ENCODE peak calls at places on chromosomes 2 and 18, in six cellular contexts. M, U, D, Y, F and E are unnamed samples.

GRCh38 chr2:191013617-191013875 is 425 bp downstream of the STAT1 start:
- DNase-seq in M (no peak), U (no peak), D (no peak), Y (no peak), F (no peak), E (no peak)

GRCh38 chr2:53880756-53881155 is 21.0 kb upstream of the GPR75 start:
- DNase-seq in M (no peak), U (no peak), D (no peak), Y (no peak), F (no peak), E (no peak)

GRCh38 chr2:7012141-7012809 is 95.1 kb downstream of the RNF144A start:
- DNase-seq in M (no peak), U (no peak), D (no peak), Y (no peak), F (no peak), E (no peak)

GRCh38 chr2:95307036-95307435 is 9.9 kb downstream of the KCNIP3 start:
- DNase-seq in M (no peak), U (no peak), D (no peak), Y (no peak), F (no peak), E (no peak)

GRCh38 chr2:216436369-216436768 is 24.1 kb downstream of the SMARCAL1 start:
- DNase-seq in M (no peak), U (no peak), D (no peak), Y (no peak), F (no peak), E (no peak)

GRCh38 chr2:98985905-98986666 is 50.1 kb upstream of the CRACDL start:
- DNase-seq in M (no peak), U (no peak), D (no peak), Y (no peak), F (no peak), E (no peak)

GRCh38 chr18:69889009-69889408 is 58.7 kb downstream of the CD226 start:
- DNase-seq in M (no peak), U (no peak), D (no peak), Y (no peak), F (no peak), E (no peak)

GRCh38 chr2:39725401-39725800 is 53.7 kb downstream of the THUMPD2 start:
- DNase-seq in M (no peak), U (no peak), D (no peak), Y (no peak), F (no peak), E (no peak)

GRCh38 chr2:217286833-217287232 is 427.0 kb upstream of the TNP1 start:
- DNase-seq in M (no peak), U (no peak), D (no peak), Y (no peak), F (no peak), E (no peak)

GRCh38 chr2:26848336-26849055 is 564 bp downstream of the DPYSL5 start:
- DNase-seq in M (no peak), U (no peak), D (no peak), Y (peak; percentile 85), F (no peak), E (no peak)

GRCh38 chr2:224817676-224818075 is 101.5 kb upstream of the CCDC195 start:
- DNase-seq in M (no peak), U (no peak), D (no peak), Y (no peak), F (no peak), E (no peak)

GRCh38 chr18:24741961-24742738 is 281.7 kb downstream of the HRH4 start:
- DNase-seq in M (no peak), U (no peak), D (no peak), Y (no peak), F (no peak), E (no peak)

GRCh38 chr18:24885266-24885665 is 424.8 kb downstream of the HRH4 start:
- DNase-seq in M (no peak), U (no peak), D (no peak), Y (no peak), F (no peak), E (no peak)

GRCh38 chr18:56795381-56795780 is 144.2 kb downstream of the WDR7 start:
- DNase-seq in M (no peak), U (no peak), D (no peak), Y (no peak), F (no peak), E (no peak)

GRCh38 chr2:181813963-181814565 is 77.5 kb upstream of the ITPRID2 start:
- DNase-seq in M (no peak), U (no peak), D (no peak), Y (no peak), F (no peak), E (no peak)

GRCh38 chr2:15316370-15316814 is 244.7 kb downstream of the NBAS start:
- DNase-seq in M (no peak), U (no peak), D (no peak), Y (no peak), F (no peak), E (no peak)

GRCh38 chr2:15311926-15312325 is 249.2 kb downstream of the NBAS start:
- DNase-seq in M (no peak), U (no peak), D (no peak), Y (no peak), F (no peak), E (no peak)

GRCh38 chr2:15311201-15311882 is 249.8 kb downstream of the NBAS start:
- DNase-seq in M (no peak), U (no peak), D (no peak), Y (no peak), F (no peak), E (no peak)

GRCh38 chr2:15315411-15315810 is 245.7 kb downstream of the NBAS start:
- DNase-seq in M (no peak), U (no peak), D (no peak), Y (no peak), F (no peak), E (no peak)

GRCh38 chr2:15313657-15314056 is 247.5 kb downstream of the NBAS start:
- DNase-seq in M (peak; percentile 29), U (no peak), D (no peak), Y (no peak), F (no peak), E (no peak)
- TF ChIP-seq JUND in M (peak; percentile 80), U (no peak), D (no peak), Y (peak; percentile 40), F (no peak), E (no peak)

GRCh38 chr2:2586961-2587360 is 255.9 kb upstream of the MYT1L start:
- DNase-seq in M (no peak), U (no peak), D (no peak), Y (no peak), F (no peak), E (no peak)
- TF ChIP-seq JUND in M (no peak), U (no peak), D (no peak), Y (no peak), F (no peak), E (no peak)

GRCh38 chr2:241943209-241943850 is 73.8 kb downstream of the RTP5 start:
- DNase-seq in M (no peak), U (no peak), D (no peak), Y (no peak), F (no peak), E (no peak)
- TF ChIP-seq JUND in M (no peak), U (no peak), D (no peak), Y (no peak), F (no peak), E (no peak)

GRCh38 chr2:227942021-227942420 is 70.6 kb downstream of the DAW1 start:
- DNase-seq in M (no peak), U (no peak), D (no peak), Y (no peak), F (no peak), E (no peak)
- TF ChIP-seq JUND in M (no peak), U (no peak), D (no peak), Y (no peak), F (peak; percentile 25), E (no peak)

DNA sequence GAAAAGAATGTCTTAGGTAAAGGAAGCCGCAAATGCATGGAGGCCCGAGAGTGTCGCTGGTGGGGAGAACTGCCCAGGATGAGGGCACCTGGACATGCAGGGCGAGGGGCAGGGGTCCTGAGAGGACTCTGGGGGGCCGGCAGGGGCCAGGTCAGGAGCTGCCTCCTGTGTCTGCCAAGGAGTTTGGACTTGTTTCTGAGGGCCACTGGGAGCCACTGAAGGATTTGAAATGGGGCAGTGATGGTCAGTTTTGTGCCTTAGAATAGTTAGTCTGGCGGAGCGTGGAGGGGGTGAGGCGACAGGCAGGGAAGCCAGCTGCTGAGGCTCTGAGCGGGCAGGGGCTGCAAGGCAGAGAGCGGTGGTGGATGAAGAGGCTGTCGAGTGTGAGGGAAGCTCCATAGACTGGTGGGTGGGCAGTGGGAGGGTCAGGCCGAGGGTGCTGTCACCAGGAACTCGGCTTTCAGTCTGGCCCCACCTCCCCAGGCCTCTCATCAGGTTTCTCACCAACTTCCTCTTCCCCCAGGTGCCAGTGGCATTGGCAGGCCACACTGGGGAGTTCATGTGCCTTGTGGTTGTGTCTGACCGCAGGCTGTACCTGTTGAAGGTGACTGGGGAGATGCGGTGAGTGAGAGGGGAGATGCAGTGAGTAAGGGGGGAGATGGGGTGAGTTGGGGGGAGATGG is 14.7 kb upstream of the SLC4A3 start:
- DNase-seq in M (no peak), U (no peak), D (no peak), Y (no peak), F (no peak), E (no peak)
- TF ChIP-seq JUND in M (no peak), U (no peak), D (no peak), Y (no peak), F (no peak), E (no peak)

GRCh38 chr18:49721981-49722380 is 91.4 kb downstream of the ACAA2 start:
- DNase-seq in M (no peak), U (no peak), D (no peak), Y (no peak), F (no peak), E (no peak)
- TF ChIP-seq JUND in M (no peak), U (no peak), D (no peak), Y (no peak), F (no peak), E (no peak)